ENCODE peak calls at places on chromosomes 16 and 17, in four cellular contexts. One of them, this sample, is unnamed.

GRCh38 chr16:87273471-87274030 is 43.6 kb downstream of the C16orf95 start:
- DNase-seq in PC-9: no peak
- DNase-seq in left lung: no peak
- DNase-seq in C1 segment of cervical spinal cord: no peak
- DNase-seq in this sample: no peak

GRCh38 chr17:40433551-40434384 is 9.5 kb upstream of the IGFBP4 start:
- DNase-seq in PC-9: no peak
- DNase-seq in left lung: peak
- DNase-seq in C1 segment of cervical spinal cord: no peak
- DNase-seq in this sample: peak

GRCh38 chr16:48277158-48277557 is 29.8 kb upstream of the ABCC11 start:
- DNase-seq in PC-9: no peak
- DNase-seq in left lung: no peak
- DNase-seq in C1 segment of cervical spinal cord: no peak
- DNase-seq in this sample: no peak

GRCh38 chr16:26050489-26050888 is 358.7 kb downstream of the HS3ST4 start:
- DNase-seq in PC-9: no peak
- DNase-seq in left lung: no peak
- DNase-seq in C1 segment of cervical spinal cord: no peak
- DNase-seq in this sample: peak

GRCh38 chr16:27436065-27436464 is 34.1 kb downstream of the IL21R start:
- DNase-seq in PC-9: no peak
- DNase-seq in left lung: peak
- DNase-seq in C1 segment of cervical spinal cord: no peak
- DNase-seq in this sample: no peak

GRCh38 chr17:11628374-11628773 is 30.1 kb downstream of the DNAH9 start:
- DNase-seq in PC-9: no peak
- DNase-seq in left lung: no peak
- DNase-seq in C1 segment of cervical spinal cord: no peak
- DNase-seq in this sample: no peak

GRCh38 chr17:77449373-77449907 is 308.7 kb downstream of the SEC14L1 start:
- DNase-seq in PC-9: no peak
- DNase-seq in left lung: no peak
- DNase-seq in C1 segment of cervical spinal cord: no peak
- DNase-seq in this sample: no peak

GRCh38 chr16:16120382-16121184 is 102.7 kb downstream of the ABCC6 start:
- DNase-seq in PC-9: no peak
- DNase-seq in left lung: no peak
- DNase-seq in C1 segment of cervical spinal cord: peak
- DNase-seq in this sample: no peak

GRCh38 chr16:11668590-11669379 is 530 bp downstream of the SNN start:
- DNase-seq in PC-9: no peak
- DNase-seq in left lung: no peak
- DNase-seq in C1 segment of cervical spinal cord: peak
- DNase-seq in this sample: peak

GRCh38 chr17:70288540-70289290 is 119.4 kb downstream of the KCNJ2 start:
- DNase-seq in PC-9: peak
- DNase-seq in left lung: no peak
- DNase-seq in C1 segment of cervical spinal cord: no peak
- DNase-seq in this sample: no peak

GRCh38 chr16:66881014-66881417 is 701 bp downstream of the PDP2 start:
- DNase-seq in PC-9: no peak
- DNase-seq in left lung: no peak
- DNase-seq in C1 segment of cervical spinal cord: no peak
- DNase-seq in this sample: peak

GRCh38 chr16:55773859-55774549 is 58.9 kb downstream of the CES1 start:
- DNase-seq in PC-9: no peak
- DNase-seq in left lung: no peak
- DNase-seq in C1 segment of cervical spinal cord: no peak
- DNase-seq in this sample: no peak

GRCh38 chr17:63140255-63140654 is 174.2 kb downstream of the TANC2 start:
- DNase-seq in PC-9: no peak
- DNase-seq in left lung: no peak
- DNase-seq in C1 segment of cervical spinal cord: no peak
- DNase-seq in this sample: no peak

GRCh38 chr17:64702815-64703214 is 40.7 kb upstream of the SMURF2 start:
- DNase-seq in PC-9: no peak
- DNase-seq in left lung: no peak
- DNase-seq in C1 segment of cervical spinal cord: no peak
- DNase-seq in this sample: no peak

GRCh38 chr16:22328081-22328725 is 31.0 kb downstream of the POLR3E start:
- DNase-seq in PC-9: no peak
- DNase-seq in left lung: no peak
- DNase-seq in C1 segment of cervical spinal cord: no peak
- DNase-seq in this sample: no peak

GRCh38 chr17:57735707-57736106 is 9.4 kb downstream of the CCDC182 start:
- DNase-seq in PC-9: no peak
- DNase-seq in left lung: no peak
- DNase-seq in C1 segment of cervical spinal cord: no peak
- DNase-seq in this sample: no peak

GRCh38 chr16:64152010-64152767 is 969.7 kb downstream of the CDH11 start:
- DNase-seq in PC-9: no peak
- DNase-seq in left lung: no peak
- DNase-seq in C1 segment of cervical spinal cord: no peak
- DNase-seq in this sample: no peak

GRCh38 chr16:16018705-16019104 is 69.3 kb downstream of the ABCC1 start:
- DNase-seq in PC-9: no peak
- DNase-seq in left lung: no peak
- DNase-seq in C1 segment of cervical spinal cord: no peak
- DNase-seq in this sample: no peak

GRCh38 chr17:34826332-34826731 is 134.9 kb downstream of the CCT6B start:
- DNase-seq in PC-9: peak
- DNase-seq in left lung: no peak
- DNase-seq in C1 segment of cervical spinal cord: no peak
- DNase-seq in this sample: no peak

GRCh38 chr16:90016339-90016950 is 2.8 kb downstream of the DBNDD1 start:
- DNase-seq in PC-9: no peak
- DNase-seq in left lung: no peak
- DNase-seq in C1 segment of cervical spinal cord: no peak
- DNase-seq in this sample: no peak

GRCh38 chr16:53899471-53899870 is 195.5 kb downstream of the FTO start:
- DNase-seq in PC-9: no peak
- DNase-seq in left lung: no peak
- DNase-seq in C1 segment of cervical spinal cord: no peak
- DNase-seq in this sample: no peak

GRCh38 chr17:6137716-6138502 is 67.7 kb downstream of the WSCD1 start:
- DNase-seq in PC-9: no peak
- DNase-seq in left lung: no peak
- DNase-seq in C1 segment of cervical spinal cord: no peak
- DNase-seq in this sample: no peak

GRCh38 chr16:27920391-27920891 is 143.1 kb downstream of the GSG1L start:
- DNase-seq in PC-9: peak
- DNase-seq in left lung: no peak
- DNase-seq in C1 segment of cervical spinal cord: no peak
- DNase-seq in this sample: peak

GRCh38 chr17:78748048-78748729 is 33.9 kb downstream of the CYTH1 start:
- DNase-seq in PC-9: no peak
- DNase-seq in left lung: peak
- DNase-seq in C1 segment of cervical spinal cord: no peak
- DNase-seq in this sample: no peak

GRCh38 chr17:76104896-76105231 is 1.3 kb upstream of the EXOC7 start:
- DNase-seq in PC-9: no peak
- DNase-seq in left lung: no peak
- DNase-seq in C1 segment of cervical spinal cord: no peak
- DNase-seq in this sample: no peak

GRCh38 chr16:13351651-13352217 is 450.3 kb downstream of the SHISA9 start:
- DNase-seq in PC-9: no peak
- DNase-seq in left lung: no peak
- DNase-seq in C1 segment of cervical spinal cord: no peak
- DNase-seq in this sample: no peak

GRCh38 chr16:373848-374615 is 3.7 kb upstream of the MRPL28 start:
- DNase-seq in PC-9: no peak
- DNase-seq in left lung: no peak
- DNase-seq in C1 segment of cervical spinal cord: no peak
- DNase-seq in this sample: no peak

GRCh38 chr17:75159196-75160031 is 5.1 kb upstream of the JPT1 start:
- DNase-seq in PC-9: peak
- DNase-seq in left lung: no peak
- DNase-seq in C1 segment of cervical spinal cord: no peak
- DNase-seq in this sample: no peak

GRCh38 chr17:5249615-5250014 is 15.0 kb upstream of the SCIMP start:
- DNase-seq in PC-9: peak
- DNase-seq in left lung: no peak
- DNase-seq in C1 segment of cervical spinal cord: no peak
- DNase-seq in this sample: peak

GRCh38 chr17:43359469-43360105 is 39.2 kb upstream of the ARL4D start:
- DNase-seq in PC-9: no peak
- DNase-seq in left lung: no peak
- DNase-seq in C1 segment of cervical spinal cord: no peak
- DNase-seq in this sample: no peak

GRCh38 chr17:35998018-35998545 is 3.3 kb downstream of the CCL15 start:
- DNase-seq in PC-9: no peak
- DNase-seq in left lung: no peak
- DNase-seq in C1 segment of cervical spinal cord: no peak
- DNase-seq in this sample: no peak

GRCh38 chr16:82138478-82139285 is 31.3 kb downstream of the MPHOSPH6 start:
- DNase-seq in PC-9: no peak
- DNase-seq in left lung: no peak
- DNase-seq in C1 segment of cervical spinal cord: no peak
- DNase-seq in this sample: no peak

GRCh38 chr16:51153275-51153991 is 2.4 kb upstream of the SALL1 start:
- DNase-seq in PC-9: no peak
- DNase-seq in left lung: no peak
- DNase-seq in C1 segment of cervical spinal cord: no peak
- DNase-seq in this sample: peak

GRCh38 chr17:49360796-49361128 is 1.3 kb downstream of the ZNF652 start:
- DNase-seq in PC-9: peak
- DNase-seq in left lung: no peak
- DNase-seq in C1 segment of cervical spinal cord: no peak
- DNase-seq in this sample: peak

GRCh38 chr17:49564638-49565037 is 11.0 kb upstream of the NXPH3 start:
- DNase-seq in PC-9: no peak
- DNase-seq in left lung: no peak
- DNase-seq in C1 segment of cervical spinal cord: no peak
- DNase-seq in this sample: no peak

GRCh38 chr16:78177218-78177617 is 77.8 kb downstream of the WWOX start:
- DNase-seq in PC-9: no peak
- DNase-seq in left lung: no peak
- DNase-seq in C1 segment of cervical spinal cord: no peak
- DNase-seq in this sample: no peak